ENCODE peak calls at places on chromosomes 1 and 21, in five cellular contexts. A is LNCaP clone FGC, U is epithelial cell of esophagus, G is bronchial epithelial cell, T is neural progenitor cell. E is an unnamed sample.

GRCh38 chr1:2904191-2904590 is 102.7 kb upstream of the TTC34 start:
- DNase-seq in A (no peak), U (no peak), G (no peak), T (no peak), E (no peak)

GRCh38 chr1:6603424-6603850 is 768 bp upstream of the KLHL21 start:
- DNase-seq in A (no peak), U (peak; percentile 71), G (peak; percentile 54), T (peak; percentile 68), E (no peak)

GRCh38 chr1:26097696-26098095 is 13.9 kb upstream of the PDIK1L start:
- DNase-seq in A (no peak), U (no peak), G (no peak), T (no peak), E (no peak)

GRCh38 chr1:228014235-228014930 is 7.6 kb downstream of the WNT3A start:
- DNase-seq in A (no peak), U (peak; percentile 86), G (peak; percentile 85), T (no peak), E (no peak)

GRCh38 chr21:32437729-32438128 is 25.2 kb downstream of the EVA1C start:
- DNase-seq in A (no peak), U (no peak), G (no peak), T (no peak), E (no peak)

GRCh38 chr1:150521196-150521968 is 5.8 kb downstream of the FALEC start:
- DNase-seq in A (no peak), U (no peak), G (no peak), T (no peak), E (no peak)

GRCh38 chr1:232549998-232550397 is 79.9 kb downstream of the SIPA1L2 start:
- DNase-seq in A (no peak), U (no peak), G (no peak), T (no peak), E (no peak)

GRCh38 chr1:237166593-237167077 is 124.7 kb downstream of the RYR2 start:
- DNase-seq in A (no peak), U (no peak), G (no peak), T (no peak), E (no peak)

GRCh38 chr1:110967256-110967655 is 3.5 kb upstream of the LRIF1 start:
- DNase-seq in A (no peak), U (no peak), G (no peak), T (no peak), E (no peak)

GRCh38 chr1:76501576-76502219 is 365.6 kb upstream of the ST6GALNAC5 start:
- DNase-seq in A (no peak), U (no peak), G (no peak), T (peak; percentile 84), E (peak; percentile 76)

GRCh38 chr1:229101011-229101410 is 169.9 kb upstream of the RAB4A start:
- DNase-seq in A (no peak), U (no peak), G (no peak), T (no peak), E (no peak)

GRCh38 chr1:8152731-8153702 is 126.9 kb upstream of the ERRFI1 start:
- DNase-seq in A (no peak), U (no peak), G (no peak), T (no peak), E (no peak)

GRCh38 chr1:23368562-23369334 is 888 bp downstream of the ZNF436 start:
- DNase-seq in A (no peak), U (peak; percentile 92), G (peak; percentile 76), T (peak; percentile 99), E (peak; percentile 76)

GRCh38 chr1:77036560-77036959 is 169.3 kb downstream of the ST6GALNAC5 start:
- DNase-seq in A (no peak), U (peak; percentile 66), G (peak; percentile 46), T (peak; percentile 55), E (no peak)

GRCh38 chr1:149844650-149845255 is 54.6 kb upstream of the BOLA1 start:
- DNase-seq in A (no peak), U (no peak), G (no peak), T (peak; percentile 1), E (no peak)

GRCh38 chr1:236904874-236905741 is 99.1 kb downstream of the MT1HL1 start:
- DNase-seq in A (no peak), U (peak; percentile 93), G (peak; percentile 98), T (no peak), E (no peak)

GRCh38 chr1:44531785-44532566 is 126.9 kb downstream of the RNF220 start:
- DNase-seq in A (peak; percentile 21), U (peak; percentile 70), G (peak; percentile 87), T (no peak), E (no peak)

GRCh38 chr21:25373126-25374082 is 233.9 kb downstream of the MRPL39 start:
- DNase-seq in A (no peak), U (no peak), G (no peak), T (peak; percentile 41), E (no peak)

GRCh38 chr1:205442051-205442721 is 13.7 kb downstream of the BLACAT1 start:
- DNase-seq in A (no peak), U (no peak), G (no peak), T (peak; percentile 82), E (no peak)

GRCh38 chr1:164560504-164560903 is 1.5 kb downstream of the PBX1 start:
- DNase-seq in A (no peak), U (no peak), G (no peak), T (no peak), E (no peak)

GRCh38 chr1:145889722-145890121 is 4.1 kb upstream of the ANKRD35 start:
- DNase-seq in A (no peak), U (peak; percentile 40), G (peak; percentile 58), T (peak; percentile 15), E (no peak)

GRCh38 chr1:41411229-41411628 is 50.0 kb downstream of the FOXO6 start:
- DNase-seq in A (no peak), U (peak; percentile 72), G (peak; percentile 56), T (no peak), E (no peak)

GRCh38 chr1:18794066-18794465 is 65.4 kb downstream of the TAS1R2 start:
- DNase-seq in A (no peak), U (no peak), G (no peak), T (no peak), E (no peak)

GRCh38 chr1:198238121-198238520 is 81.3 kb downstream of the NEK7 start:
- DNase-seq in A (no peak), U (no peak), G (no peak), T (no peak), E (no peak)

GRCh38 chr1:181482521-181483083 is 715 bp upstream of the CACNA1E start:
- DNase-seq in A (no peak), U (peak; percentile 43), G (peak; percentile 8), T (peak; percentile 85), E (peak; percentile 71)

GRCh38 chr1:50603274-50604271 is 180.3 kb upstream of the DMRTA2 start:
- DNase-seq in A (no peak), U (peak; percentile 95), G (peak; percentile 98), T (no peak), E (no peak)

GRCh38 chr21:45013271-45013841 is 61.0 kb upstream of the ADARB1 start:
- DNase-seq in A (no peak), U (no peak), G (no peak), T (no peak), E (no peak)

DNA sequence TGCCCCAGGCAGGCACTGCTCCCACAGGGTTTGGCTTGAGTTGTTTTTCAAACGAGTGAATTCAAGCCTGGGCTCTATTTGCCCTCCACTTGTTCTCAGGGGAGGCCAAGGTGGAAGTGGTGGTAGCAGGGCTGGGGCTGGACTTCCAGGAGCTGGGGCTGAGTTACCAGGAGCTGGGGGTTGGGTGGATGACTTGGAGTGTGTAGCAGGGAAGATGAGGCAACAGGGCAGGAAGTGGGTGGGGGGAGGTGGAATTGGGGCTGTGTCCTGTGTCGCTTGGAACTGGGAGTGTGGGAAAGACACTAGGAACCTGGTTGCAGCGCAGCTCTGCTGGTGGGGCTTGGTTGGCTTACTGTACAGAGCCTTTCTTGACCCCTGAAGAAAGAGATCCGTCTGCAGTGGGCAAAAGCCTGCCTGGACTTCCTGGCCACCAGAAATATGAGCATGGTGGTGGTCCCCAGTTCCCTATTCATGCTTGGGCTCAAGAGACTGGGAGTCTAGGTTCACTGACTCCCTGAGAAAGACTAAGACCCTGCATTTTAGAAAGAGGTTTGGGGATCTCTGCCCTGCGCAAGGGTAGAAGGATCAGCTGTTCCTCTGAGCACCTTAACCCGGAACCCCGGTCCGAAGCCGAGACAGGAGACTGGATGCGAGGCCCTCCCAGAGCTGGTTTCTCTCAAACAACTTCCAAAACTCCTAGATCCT is 3.1 kb downstream of the TFAP2E start:
- DNase-seq in A (no peak), U (no peak), G (no peak), T (no peak), E (no peak)
- H3K4me3 ChIP-seq in A (no peak overlapping the region), U (no peak overlapping the region), G (no peak overlapping the region), T (peak overlapping the region; percentile 41), E (no peak overlapping the region)

DNA sequence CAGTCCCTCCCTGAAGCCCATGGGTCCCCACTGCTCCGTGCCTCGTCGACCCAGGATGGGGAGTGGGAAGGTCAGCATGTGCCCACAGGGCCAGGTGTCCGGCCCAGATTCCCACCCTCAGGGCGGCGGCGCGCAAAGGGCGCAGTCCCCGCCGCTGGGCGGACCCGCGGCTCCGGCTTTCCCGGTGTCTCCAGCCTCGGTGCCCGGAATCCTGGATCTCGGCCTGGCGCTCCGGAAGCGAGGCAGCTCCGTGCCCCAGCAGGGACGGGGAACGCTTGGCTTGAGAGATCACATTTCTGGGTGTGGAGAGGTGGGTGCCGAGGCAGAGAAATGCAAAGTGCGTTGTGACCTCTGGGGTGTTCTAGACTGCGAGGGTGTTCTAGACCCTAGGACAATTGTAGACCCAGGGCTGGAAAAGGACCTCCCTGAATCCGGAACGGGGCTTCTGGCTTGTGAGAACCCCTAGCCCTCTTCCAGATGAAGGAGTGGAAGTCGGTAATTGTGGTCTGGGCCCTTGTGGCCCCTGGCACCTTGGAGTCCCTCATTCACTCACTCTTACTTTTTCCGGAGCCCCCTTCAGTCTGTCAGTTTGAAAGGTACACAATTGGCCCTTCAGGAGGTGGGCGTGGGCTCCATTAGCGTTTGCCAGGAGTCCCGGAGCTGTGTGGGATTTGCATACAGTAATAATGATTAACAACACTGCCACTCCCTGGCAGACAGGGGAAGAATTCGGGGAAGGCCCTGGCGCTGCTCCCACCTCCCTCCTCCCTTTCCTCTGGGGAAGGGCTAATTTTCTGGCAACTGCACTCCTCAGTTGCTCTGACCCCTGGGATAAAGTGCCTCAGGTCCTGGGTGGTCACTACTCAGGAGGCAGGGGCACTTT is 1.7 kb upstream of the KCND3 start:
- DNase-seq in A (peak; percentile 67), U (peak; percentile 76), G (peak; percentile 70), T (peak; percentile 87), E (peak; percentile 74)
- H3K4me3 ChIP-seq in A (peak overlapping the region; percentile 62), U (peak overlapping the region; percentile 42), G (peak overlapping the region; percentile 47), T (peak overlapping the region; percentile 65), E (peak overlapping the region; percentile 58)

GRCh38 chr1:27351541-27352107 is 9.8 kb downstream of the SYTL1 start:
- DNase-seq in A (no peak), U (no peak), G (no peak), T (no peak), E (no peak)
- H3K4me3 ChIP-seq in A (no peak overlapping the region), U (no peak overlapping the region), G (no peak overlapping the region), T (peak overlapping the region; percentile 50), E (peak overlapping the region; percentile 82)

GRCh38 chr1:1778827-1779675 is 781 bp upstream of the NADK start:
- DNase-seq in A (peak; percentile 44), U (peak; percentile 84), G (no peak), T (peak; percentile 86), E (peak; percentile 44)

GRCh38 chr1:1775364-1776226 is 2.7 kb downstream of the NADK start:
- DNase-seq in A (no peak), U (peak; percentile 35), G (no peak), T (peak; percentile 52), E (no peak)

GRCh38 chr1:1777510-1777909 is 760 bp downstream of the NADK start:
- DNase-seq in A (no peak), U (peak; percentile 26), G (no peak), T (peak; percentile 13), E (no peak)

GRCh38 chr1:1777950-1778826 is at the start of gene NADK:
- DNase-seq in A (no peak), U (peak; percentile 57), G (no peak), T (peak; percentile 88), E (no peak)

GRCh38 chr1:1776672-1777393 is 1.4 kb downstream of the NADK start:
- DNase-seq in A (no peak), U (no peak), G (no peak), T (no peak), E (no peak)
- H3K4me3 ChIP-seq in A (peak overlapping the region; percentile 83), U (peak overlapping the region; percentile 73), G (peak overlapping the region; percentile 96), T (peak overlapping the region; percentile 61), E (no peak overlapping the region)

E was measured in NT2/D1.